ENCODE peak calls at places on chromosomes 1 and 21, in six cellular contexts. J is A549, D is suprapubic skin, H is sigmoid colon, Q is K562, W is HepG2. X is an unnamed sample.

GRCh38 chr1:204457665-204458064 is 36.9 kb downstream of the PIK3C2B start:
- DNase-seq in W (no peak), D (no peak), H (no peak), J (no peak), Q (no peak), X (no peak)

GRCh38 chr1:244970236-244970652 is 105.9 kb upstream of the HNRNPU start:
- DNase-seq in J (no peak), Q (peak; percentile 92), W (peak; percentile 77), D (peak; percentile 86), H (no peak), X (peak; percentile 48)

GRCh38 chr1:66945316-66945715 is 20.5 kb downstream of the MIER1 start:
- DNase-seq in W (no peak), D (no peak), Q (no peak), J (no peak), H (no peak), X (no peak)

GRCh38 chr1:210264521-210265380 is 32.2 kb downstream of the SERTAD4 start:
- DNase-seq in W (no peak), J (peak; percentile 18), D (no peak), Q (no peak), H (no peak), X (no peak)

GRCh38 chr21:18741954-18742353 is 338.4 kb upstream of the TMPRSS15 start:
- DNase-seq in W (no peak), Q (no peak), H (no peak), J (no peak), D (no peak), X (no peak)

GRCh38 chr1:67135354-67135753 is 584 bp upstream of the C1orf141 start:
- DNase-seq in J (no peak), D (no peak), Q (no peak), H (no peak), W (no peak), X (no peak)

GRCh38 chr1:50335036-50335435 is 88.2 kb downstream of the DMRTA2 start:
- DNase-seq in D (no peak), Q (no peak), J (no peak), W (no peak), H (no peak), X (no peak)

GRCh38 chr21:29265690-29266479 is 32.8 kb upstream of the BACH1 start:
- DNase-seq in J (no peak), W (no peak), Q (no peak), H (no peak), D (no peak), X (no peak)

GRCh38 chr1:174074757-174075156 is 52.6 kb upstream of the RC3H1 start:
- DNase-seq in H (no peak), Q (peak; percentile 34), J (no peak), W (no peak), D (no peak), X (no peak)

GRCh38 chr1:247494746-247495145 is 36.8 kb upstream of the OR2B11 start:
- DNase-seq in J (no peak), D (no peak), Q (no peak), W (no peak), H (no peak), X (no peak)

GRCh38 chr1:158819461-158820443 is 11.4 kb upstream of the MNDA start:
- DNase-seq in D (no peak), H (no peak), Q (peak; percentile 25), W (no peak), J (no peak), X (no peak)

GRCh38 chr21:35206141-35207125 is 157.3 kb upstream of the RUNX1 start:
- DNase-seq in Q (peak; percentile 75), J (no peak), H (no peak), W (no peak), D (no peak), X (no peak)

GRCh38 chr1:60458111-60458510 is 384.5 kb upstream of the C1orf87 start:
- DNase-seq in Q (no peak), D (no peak), J (no peak), H (no peak), W (no peak), X (no peak)

GRCh38 chr1:118947003-118947765 is 41.0 kb downstream of the TBX15 start:
- DNase-seq in D (no peak), W (no peak), H (no peak), Q (no peak), J (no peak), X (no peak)

GRCh38 chr1:176119549-176119948 is 87.5 kb downstream of the COP1 start:
- DNase-seq in Q (no peak), H (no peak), J (peak; percentile 9), W (peak; percentile 39), D (no peak), X (no peak)

GRCh38 chr1:173868266-173869107 is at the start of gene ZBTB37:
- DNase-seq in Q (peak; percentile 99), D (peak; percentile 94), W (peak; percentile 74), H (peak; percentile 91), J (peak; percentile 65), X (peak; percentile 72)

GRCh38 chr1:118294817-118295486 is 109.9 kb upstream of the SPAG17 start:
- DNase-seq in W (no peak), H (no peak), Q (no peak), D (no peak), J (no peak), X (no peak)

GRCh38 chr1:14522331-14523241 is 75.9 kb upstream of the KAZN start:
- DNase-seq in H (peak; percentile 90), J (no peak), Q (peak; percentile 63), D (peak; percentile 80), W (no peak), X (peak; percentile 33)

GRCh38 chr1:201119206-201119814 is 7.1 kb upstream of the CACNA1S start:
- DNase-seq in H (no peak), Q (peak; percentile 80), W (peak; percentile 22), D (no peak), J (peak; percentile 71), X (peak; percentile 26)

GRCh38 chr1:117698398-117699160 is 92.7 kb downstream of the TENT5C start:
- DNase-seq in D (no peak), J (no peak), H (no peak), W (no peak), Q (no peak), X (no peak)

GRCh38 chr1:16239972-16240491 is 3.0 kb upstream of the CPLANE2 start:
- DNase-seq in D (no peak), Q (no peak), H (no peak), W (no peak), J (no peak), X (no peak)

GRCh38 chr1:161421456-161421855 is 53.8 kb upstream of the CFAP126 start:
- DNase-seq in J (no peak), D (no peak), W (no peak), Q (no peak), H (no peak), X (no peak)

GRCh38 chr1:15684468-15685283 is 556 bp downstream of the PLEKHM2 start:
- DNase-seq in D (peak; percentile 85), Q (peak; percentile 89), J (peak; percentile 60), H (peak; percentile 77), W (no peak), X (no peak)

GRCh38 chr1:172498858-172499257 is 34.1 kb upstream of the SUCO start:
- DNase-seq in W (no peak), J (no peak), Q (no peak), H (no peak), D (no peak), X (no peak)

GRCh38 chr1:47179988-47180563 is 9.8 kb downstream of the PDZK1IP1 start:
- DNase-seq in H (no peak), J (no peak), D (no peak), W (no peak), Q (no peak), X (no peak)

GRCh38 chr1:161792740-161793139 is 26.6 kb downstream of the ATF6 start:
- DNase-seq in W (peak; percentile 59), Q (peak; percentile 52), J (peak; percentile 51), D (no peak), H (no peak), X (peak; percentile 68)

GRCh38 chr1:150974580-150975478 is at the start of gene CERS2:
- DNase-seq in Q (peak; percentile 84), J (peak; percentile 73), W (peak; percentile 52), H (peak; percentile 91), D (peak; percentile 89), X (peak; percentile 61)

GRCh38 chr21:33840771-33841170 is 74.8 kb downstream of the ATP5PO start:
- DNase-seq in J (no peak), D (no peak), W (no peak), Q (no peak), H (no peak), X (no peak)

GRCh38 chr1:231951399-231951798 is 324.8 kb downstream of the DISC1 start:
- DNase-seq in W (no peak), J (no peak), D (no peak), H (no peak), Q (no peak), X (no peak)

GRCh38 chr1:181137217-181137743 is 48.8 kb downstream of the IER5 start:
- DNase-seq in W (no peak), D (no peak), H (no peak), Q (no peak), J (no peak), X (no peak)
- TF ChIP-seq POLR2A in W (no peak), D (no peak), H (no peak), Q (no peak), J (no peak), X (no peak)

DNA sequence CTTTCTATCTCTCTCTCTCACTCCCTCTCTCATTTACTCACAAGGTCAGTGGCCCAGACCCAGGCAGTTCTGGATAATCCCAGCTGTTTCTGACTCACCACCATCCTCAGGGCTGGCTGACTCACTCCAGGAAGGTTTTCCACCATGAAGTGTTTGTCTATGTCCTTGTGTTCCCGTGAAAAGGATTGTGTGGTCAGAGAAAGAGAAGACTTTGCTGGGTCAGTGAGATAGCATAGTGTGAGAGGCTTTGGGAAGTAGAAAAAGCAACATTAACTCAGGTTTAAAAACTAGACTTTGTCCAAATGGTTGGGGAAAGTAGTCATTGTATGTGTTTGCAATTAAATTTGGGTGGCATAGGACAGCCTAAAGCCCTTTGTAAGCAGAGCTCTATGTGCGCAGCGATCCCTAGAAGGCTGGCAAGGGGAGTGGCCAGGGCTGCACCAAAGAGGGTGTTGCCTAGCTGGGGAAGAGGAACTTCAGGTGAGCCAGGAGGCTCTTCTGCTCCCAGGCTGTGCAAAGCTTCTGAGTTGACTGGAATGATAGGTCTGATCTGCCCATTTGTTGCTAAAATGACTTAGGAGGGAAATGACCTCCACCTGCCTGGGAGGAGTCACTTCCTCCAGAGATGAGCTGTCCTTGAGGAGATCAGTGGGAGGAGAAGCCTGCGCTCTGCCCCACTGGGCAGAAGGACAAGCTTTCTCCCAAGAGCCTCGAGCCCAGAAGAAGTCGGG is 4.9 kb upstream of the CAPN2 start:
- DNase-seq in H (peak; percentile 93), D (peak; percentile 87), W (peak; percentile 76), Q (peak; percentile 78), J (peak; percentile 84), X (peak; percentile 73)
- TF ChIP-seq EP300 in H (no peak), D (no peak), W (no peak), Q (peak; percentile 63), J (peak; percentile 27), X (peak; percentile 63)

DNA sequence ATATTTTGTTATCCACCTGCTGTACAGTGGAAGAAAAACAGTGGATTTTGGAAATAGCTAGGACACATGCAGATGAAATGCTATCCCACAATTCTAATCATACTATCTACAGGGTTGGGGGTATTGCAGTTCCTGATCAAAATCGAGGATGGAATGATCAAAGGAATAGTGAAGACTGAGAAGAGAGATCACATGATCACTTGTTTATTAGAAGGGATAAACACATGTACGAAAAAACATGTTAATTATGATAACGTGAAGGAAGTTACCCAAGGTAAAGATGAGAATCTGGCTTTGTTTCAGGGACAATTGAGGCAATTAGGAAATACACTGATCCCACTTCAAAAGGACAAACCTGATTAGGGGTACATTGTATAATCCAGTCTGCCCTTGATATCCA is 8.8 kb upstream of the NENF start:
- DNase-seq in W (no peak), Q (no peak), D (no peak), H (no peak), J (no peak), X (no peak)
- TF ChIP-seq CTCF in W (no peak), Q (no peak), D (no peak), H (no peak), J (no peak), X (no peak)

GRCh38 chr1:39960461-39960958 is 5.6 kb downstream of the MFSD2A start:
- DNase-seq in D (peak; percentile 72), W (no peak), J (no peak), Q (peak; percentile 42), H (no peak), X (no peak)
- TF ChIP-seq POLR2A in D (no peak), W (no peak), J (no peak), Q (no peak), H (no peak), X (no peak)